ENCODE peak calls at places on chromosomes 11 and 22, in five cellular contexts. E is foreskin keratinocyte; U is activated effector memory CD4-positive, alpha-beta T cell treated with anti-CD3 and anti-CD28 coated beads, Interleukin-2, amount 50 U/mL, for 16 hours; J is hippocampal formation; O is amniotic stem cell. S is an unnamed sample.
A peak's percentile ranks its signal among the peaks of the same experiment; 100 is the strongest.

GRCh38 chr11:68384530-68385081 is 72.2 kb downstream of the LRP5 start:
- DNase-seq in U (no peak), J (no peak), O (no peak), E (no peak), S (no peak)

GRCh38 chr11:58770166-58770565 is 38.4 kb upstream of the GLYAT start:
- DNase-seq in U (no peak), E (no peak), J (no peak), O (no peak), S (no peak)

GRCh38 chr11:82043316-82043715 is 690.3 kb downstream of the FAM181B start:
- DNase-seq in J (no peak), U (no peak), E (no peak), O (no peak), S (no peak)

GRCh38 chr22:18078329-18079041 is 695 bp downstream of the PEX26 start:
- DNase-seq in U (peak; percentile 82), E (peak; percentile 18), J (no peak), O (no peak), S (no peak)

GRCh38 chr11:123561046-123561781 is 93.2 kb downstream of the SCN3B start:
- DNase-seq in U (no peak), J (peak; percentile 64), O (no peak), E (no peak), S (no peak)

GRCh38 chr11:44840526-44840925 is 110.2 kb downstream of the TP53I11 start:
- DNase-seq in O (no peak), J (no peak), E (peak; percentile 60), U (no peak), S (no peak)

GRCh38 chr22:40452730-40453487 is 82.5 kb downstream of the SGSM3 start:
- DNase-seq in E (no peak), O (no peak), J (no peak), U (no peak), S (no peak)

GRCh38 chr11:30917859-30918478 is 331.8 kb upstream of the MPPED2 start:
- DNase-seq in J (peak; percentile 76), E (peak; percentile 39), U (no peak), O (no peak), S (peak; percentile 4)

GRCh38 chr11:92557848-92558247 is 333.2 kb downstream of the FAT3 start:
- DNase-seq in J (no peak), U (no peak), E (no peak), O (no peak), S (no peak)

GRCh38 chr11:96235725-96236124 is 107.3 kb downstream of the MAML2 start:
- DNase-seq in J (no peak), O (no peak), U (peak; percentile 74), E (no peak), S (no peak)

GRCh38 chr11:14537134-14537599 is 17.0 kb upstream of the PSMA1 start:
- DNase-seq in J (peak; percentile 49), U (peak; percentile 65), E (peak; percentile 20), O (no peak), S (no peak)

GRCh38 chr22:36546932-36547331 is 18.0 kb upstream of the EIF3D start:
- DNase-seq in J (no peak), O (peak; percentile 37), U (no peak), E (peak; percentile 87), S (peak; percentile 47)

S was measured in AG04450.